ENCODE peak calls at places on chromosomes 7 and 10, in ten cellular contexts. C, B, I, V, Q, W, L, A, Z and O are unnamed samples.

GRCh38 chr7:380226-380550 is 90.2 kb downstream of the FOXL3 start:
- DNase-seq in I (no peak), V (peak), C (peak), W (no peak), A (no peak), Q (no peak), B (no peak), Z (no peak), L (peak), O (no peak)

GRCh38 chr7:27151945-27152815 is at the start of gene HOXA3:
- DNase-seq in Z (no peak), W (no peak), C (no peak), V (no peak), L (peak), A (peak), I (no peak), Q (no peak), B (peak), O (peak)

GRCh38 chr7:72310301-72310700 is 101.8 kb downstream of the CALN1 start:
- DNase-seq in L (no peak), Q (no peak), A (no peak), I (no peak), B (no peak), W (no peak), C (no peak), Z (no peak), V (no peak), O (no peak)

GRCh38 chr10:72344932-72345331 is 9.8 kb downstream of the DNAJB12 start:
- DNase-seq in A (no peak), V (no peak), W (no peak), B (no peak), Q (no peak), L (no peak), I (no peak), Z (no peak), C (no peak), O (no peak)

GRCh38 chr10:131010965-131011575 is 300.5 kb downstream of the TCERG1L start:
- DNase-seq in Q (no peak), Z (no peak), A (no peak), V (no peak), W (no peak), C (no peak), L (no peak), B (no peak), I (no peak), O (no peak)

GRCh38 chr7:120053390-120053961 is 219.5 kb upstream of the KCND2 start:
- DNase-seq in Q (no peak), B (no peak), A (no peak), L (peak), W (peak), I (no peak), Z (no peak), C (no peak), V (no peak), O (no peak)

GRCh38 chr10:62690703-62691102 is 113.8 kb upstream of the ADO start:
- DNase-seq in C (peak), W (no peak), L (no peak), V (no peak), B (no peak), I (no peak), Q (no peak), Z (no peak), A (no peak), O (no peak)

GRCh38 chr10:76717141-76717540 is 920.5 kb downstream of the KCNMA1 start:
- DNase-seq in B (no peak), C (no peak), Q (no peak), I (no peak), W (no peak), L (peak), Z (no peak), V (no peak), A (no peak), O (no peak)

GRCh38 chr10:35574924-35575352 is 30.2 kb upstream of the GJD4 start:
- DNase-seq in V (no peak), L (peak), B (no peak), Z (no peak), C (no peak), A (no peak), Q (no peak), W (peak), I (no peak), O (no peak)

GRCh38 chr7:78148166-78148894 is 349.8 kb downstream of the PHTF2 start:
- DNase-seq in I (no peak), Q (no peak), B (peak), V (no peak), Z (no peak), A (no peak), L (no peak), W (no peak), C (no peak), O (no peak)

GRCh38 chr7:25716421-25716820 is 435.6 kb upstream of the NFE2L3 start:
- DNase-seq in V (no peak), B (no peak), I (no peak), L (peak), A (no peak), W (no peak), Q (no peak), C (no peak), Z (no peak), O (no peak)

GRCh38 chr7:124700655-124701054 is 64.9 kb downstream of the GPR37 start:
- DNase-seq in V (no peak), A (no peak), I (no peak), W (no peak), C (no peak), Q (no peak), Z (no peak), L (peak), B (no peak), O (no peak)

GRCh38 chr7:65269150-65269856 is 104.4 kb upstream of the ZNF92 start:
- DNase-seq in A (no peak), W (peak), B (peak), L (peak), C (peak), I (peak), V (no peak), Q (no peak), Z (peak), O (no peak)

GRCh38 chr7:115805458-115805857 is 225.1 kb downstream of the TFEC start:
- DNase-seq in Z (no peak), W (no peak), B (no peak), C (no peak), V (no peak), L (no peak), I (no peak), Q (no peak), A (no peak), O (no peak)

GRCh38 chr10:88062798-88063472 is 199.5 kb downstream of the PTEN start:
- DNase-seq in Z (no peak), C (no peak), W (peak), A (no peak), I (no peak), Q (no peak), V (no peak), L (peak), B (no peak), O (no peak)

GRCh38 chr7:19851504-19851903 is 78.1 kb upstream of the TMEM196 start:
- DNase-seq in C (no peak), A (no peak), B (no peak), Q (no peak), Z (no peak), V (no peak), L (no peak), W (no peak), I (no peak), O (no peak)

GRCh38 chr10:73937333-73938020 is 26.5 kb downstream of the PLAU start:
- DNase-seq in I (no peak), A (peak), C (no peak), W (no peak), Q (peak), B (peak), L (no peak), Z (no peak), V (no peak), O (no peak)

GRCh38 chr7:1679966-1680730 is 10.1 kb downstream of the ELFN1 start:
- DNase-seq in B (no peak), C (no peak), A (no peak), V (peak), W (no peak), Q (no peak), I (no peak), L (no peak), Z (no peak), O (peak)

GRCh38 chr10:1577945-1578344 is 159.4 kb downstream of the ADARB2 start:
- DNase-seq in C (no peak), L (no peak), V (peak), W (no peak), Q (no peak), I (no peak), A (no peak), B (no peak), Z (no peak), O (no peak)

GRCh38 chr7:149505551-149505950 is 7.9 kb upstream of the ZNF746 start:
- DNase-seq in L (no peak), I (no peak), B (no peak), Q (no peak), Z (no peak), V (no peak), W (no peak), C (no peak), A (no peak), O (no peak)

GRCh38 chr10:126468467-126468866 is 80.2 kb upstream of the ADAM12 start:
- DNase-seq in Q (no peak), A (no peak), V (no peak), Z (no peak), B (no peak), W (no peak), L (no peak), I (no peak), C (no peak), O (no peak)

GRCh38 chr10:31321396-31321941 is 2.5 kb downstream of the ZEB1 start:
- DNase-seq in W (no peak), B (no peak), Z (no peak), I (no peak), A (no peak), V (no peak), L (peak), Q (no peak), C (peak), O (no peak)

GRCh38 chr10:11898372-11899066 is 75.4 kb downstream of the PROSER2 start:
- DNase-seq in C (no peak), W (peak), Z (peak), L (no peak), B (no peak), A (no peak), Q (peak), V (no peak), I (peak), O (peak)

GRCh38 chr7:102140952-102141370 is 145.7 kb upstream of the SH2B2 start:
- DNase-seq in W (no peak), C (no peak), I (no peak), Q (no peak), Z (no peak), B (peak), V (no peak), A (no peak), L (no peak), O (no peak)

DNA sequence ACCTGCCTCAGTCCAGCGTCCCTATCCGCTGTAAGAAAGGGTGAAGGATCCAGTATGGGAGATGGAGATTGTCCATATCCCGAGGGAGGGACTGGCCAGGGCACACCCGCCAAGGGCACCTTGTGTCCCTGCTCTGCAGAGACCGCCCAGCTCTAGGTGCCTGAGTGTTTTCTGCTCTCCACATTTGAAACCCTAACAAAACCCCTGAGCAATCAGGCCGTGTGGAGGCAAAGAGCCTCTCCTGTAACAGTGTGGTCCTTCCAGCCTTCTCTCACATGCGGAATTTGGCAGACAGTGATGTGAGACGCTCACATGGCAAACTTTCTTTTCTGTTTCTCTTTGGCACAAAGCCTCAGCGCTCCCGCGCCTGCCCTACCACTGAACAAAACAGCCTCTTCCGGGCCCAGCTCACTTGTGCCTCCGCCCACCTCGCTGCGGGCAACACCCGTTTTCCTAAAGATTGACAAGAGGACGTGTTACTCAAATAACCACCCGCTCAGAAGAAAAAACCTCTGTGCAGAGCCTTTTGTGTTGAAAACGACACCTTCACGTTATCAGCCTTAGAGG is 514.8 kb downstream of the DNAJB6 start:
- DNase-seq in Z (peak), B (peak), W (no peak), A (peak), C (peak), L (no peak), I (peak), V (no peak), Q (peak), O (peak)
- H3K4me3 ChIP-seq in Z (no peak), B (no peak), W (no peak), A (peak), C (no peak), L (no peak), I (no peak), V (no peak), Q (peak), O (no peak)

GRCh38 chr10:125014086-125014830 is 72.3 kb downstream of the ZRANB1 start:
- DNase-seq in Q (peak), B (peak), I (peak), Z (no peak), L (no peak), V (no peak), W (no peak), A (peak), C (no peak), O (no peak)
- H3K27ac ChIP-seq in Q (peak), B (peak), I (peak), Z (no peak), L (no peak), V (peak), W (no peak), A (peak), C (no peak), O (no peak)

GRCh38 chr10:102546606-102547310 is 43.0 kb downstream of the SUFU start:
- DNase-seq in B (no peak), L (no peak), W (peak), Z (no peak), A (no peak), V (no peak), I (no peak), Q (no peak), C (no peak), O (no peak)

GRCh38 chr10:102542800-102543418 is 39.1 kb downstream of the SUFU start:
- DNase-seq in Q (no peak), B (no peak), W (peak), I (no peak), C (no peak), A (no peak), Z (no peak), L (peak), V (no peak), O (no peak)

GRCh38 chr10:102549549-102549948 is 45.8 kb downstream of the SUFU start:
- DNase-seq in Q (no peak), I (no peak), Z (no peak), C (no peak), W (no peak), V (no peak), L (no peak), B (peak), A (no peak), O (no peak)

GRCh38 chr10:102545265-102545664 is 41.5 kb downstream of the SUFU start:
- DNase-seq in A (no peak), V (no peak), B (no peak), Q (no peak), Z (no peak), L (no peak), C (no peak), I (no peak), W (no peak), O (no peak)

DNA sequence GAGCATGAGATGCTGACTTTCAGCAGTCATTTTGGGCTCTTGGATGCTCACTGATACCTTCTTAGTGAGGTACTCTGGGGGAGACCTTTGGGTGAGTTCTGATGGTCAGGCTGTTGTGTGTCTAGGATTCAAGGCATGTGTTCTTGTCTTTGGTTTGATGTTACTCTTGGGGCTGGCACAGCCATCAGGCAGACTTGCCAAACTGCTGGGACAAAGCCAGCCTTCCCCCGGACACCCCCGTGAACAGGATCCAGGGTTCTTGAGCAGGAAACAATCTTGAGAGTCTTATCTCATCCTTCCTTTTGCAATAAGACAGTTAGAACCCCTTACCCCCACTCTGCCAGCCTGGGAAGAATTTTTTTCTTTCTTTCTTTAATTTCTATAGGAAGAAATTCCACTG is 42.2 kb downstream of the SUFU start:
- DNase-seq in C (no peak), A (no peak), B (no peak), Q (no peak), Z (no peak), L (no peak), V (peak), W (no peak), I (no peak), O (no peak)
- H3K4me3 ChIP-seq in C (no peak), A (no peak), B (no peak), Q (no peak), Z (no peak), L (no peak), V (no peak), W (no peak), I (no peak), O (no peak)

DNA sequence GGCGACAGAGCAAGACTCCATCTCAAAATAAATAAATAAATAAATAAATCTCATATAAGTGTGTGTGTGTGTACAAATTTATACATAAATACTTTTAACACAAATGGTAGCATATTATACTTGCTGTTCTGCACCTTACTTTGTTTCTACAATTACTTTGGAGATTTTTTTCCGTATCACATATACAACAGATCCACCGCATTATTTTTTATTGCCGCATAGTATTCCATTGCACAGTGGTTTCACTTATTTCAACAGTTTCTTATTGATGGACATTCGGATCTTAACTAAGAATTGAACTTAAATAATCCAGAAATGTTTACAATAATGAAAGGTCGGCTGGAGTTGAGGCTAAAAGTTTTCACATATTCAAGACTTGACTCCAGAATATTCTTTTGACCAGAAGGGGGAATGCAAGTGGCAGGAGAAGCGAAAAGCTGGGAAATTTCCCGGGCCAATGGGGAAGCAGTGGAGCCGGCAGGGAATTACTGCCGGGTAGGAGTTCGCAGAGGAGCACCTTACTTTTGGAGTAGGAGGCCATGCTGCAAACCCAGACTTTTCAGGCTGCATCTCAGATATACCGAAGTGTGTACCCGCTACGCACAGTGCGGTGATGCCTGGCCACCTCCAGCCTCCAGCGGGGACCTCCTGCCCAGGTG is 448 bp upstream of the CNNM1 start:
- DNase-seq in I (no peak), Q (no peak), L (no peak), C (no peak), A (no peak), V (no peak), W (no peak), Z (no peak), B (no peak), O (no peak)
- H3K27ac ChIP-seq in I (no peak), Q (no peak), L (no peak), C (no peak), A (no peak), V (peak), W (no peak), Z (no peak), B (peak), O (no peak)